ENCODE peak calls at places on chromosome 15, in ten cellular contexts. C is Calu3, U is left lung, A is fibroblast of the aortic adventitia, B is endothelial cell of umbilical vein, O is neural progenitor cell, G is GM12865, J is progenitor cell of endocrine pancreas, V is esophagus muscularis mucosa, S is brain microvascular endothelial cell. D is an unnamed sample.

GRCh38 chr15:52698514-52698913 is 19.3 kb upstream of the ATOSA start:
- DNase-seq in C (no peak), U (no peak), A (no peak), B (no peak), O (no peak), G (no peak), J (no peak), V (no peak), S (no peak), D (no peak)

GRCh38 chr15:95826831-95827230 is 503.7 kb upstream of the NR2F2 start:
- DNase-seq in C (peak), U (no peak), A (no peak), B (no peak), O (no peak), G (peak), J (no peak), V (no peak), S (no peak), D (peak)

GRCh38 chr15:60590935-60591490 is 112.1 kb upstream of the ICE2 start:
- DNase-seq in C (peak), U (peak), A (no peak), B (peak), O (peak), G (peak), J (peak), V (no peak), S (peak), D (no peak)

GRCh38 chr15:40234783-40235182 is 4.1 kb upstream of the PAK6 start:
- DNase-seq in C (no peak), U (no peak), A (no peak), B (no peak), O (no peak), G (no peak), J (no peak), V (no peak), S (no peak), D (peak)

GRCh38 chr15:35880896-35881295 is 334.9 kb upstream of the DPH6 start:
- DNase-seq in C (no peak), U (no peak), A (no peak), B (no peak), O (no peak), G (no peak), J (no peak), V (no peak), S (no peak), D (peak)

GRCh38 chr15:81723758-81724157 is 322.1 kb downstream of the MEX3B start:
- DNase-seq in C (no peak), U (no peak), A (no peak), B (no peak), O (no peak), G (no peak), J (no peak), V (no peak), S (no peak), D (no peak)

GRCh38 chr15:64635486-64635815 is 139.9 kb downstream of the RBPMS2 start:
- DNase-seq in C (peak), U (no peak), A (peak), B (peak), O (peak), G (peak), J (no peak), V (no peak), S (peak), D (peak)

GRCh38 chr15:85477730-85478129 is 97.3 kb downstream of the AKAP13 start:
- DNase-seq in C (no peak), U (no peak), A (peak), B (peak), O (no peak), G (no peak), J (no peak), V (no peak), S (peak), D (no peak)

GRCh38 chr15:93035953-93036810 is 52.8 kb downstream of the RGMA start:
- DNase-seq in C (peak), U (peak), A (peak), B (peak), O (peak), G (peak), J (no peak), V (no peak), S (no peak), D (peak)

GRCh38 chr15:69489101-69489571 is 36.5 kb downstream of the RPLP1 start:
- DNase-seq in C (no peak), U (no peak), A (peak), B (no peak), O (no peak), G (no peak), J (no peak), V (no peak), S (no peak), D (no peak)

GRCh38 chr15:52789601-52790165 is 453 bp downstream of the ONECUT1 start:
- DNase-seq in C (no peak), U (no peak), A (peak), B (no peak), O (peak), G (peak), J (no peak), V (no peak), S (no peak), D (no peak)

GRCh38 chr15:57604502-57604901 is 12.8 kb downstream of the MYZAP start:
- DNase-seq in C (no peak), U (no peak), A (no peak), B (no peak), O (no peak), G (no peak), J (no peak), V (no peak), S (no peak), D (no peak)

GRCh38 chr15:57566840-57567239 is 24.9 kb upstream of the MYZAP start:
- DNase-seq in C (no peak), U (no peak), A (no peak), B (peak), O (no peak), G (no peak), J (no peak), V (no peak), S (no peak), D (no peak)

GRCh38 chr15:69394556-69395282 is 19.4 kb upstream of the KIF23 start:
- DNase-seq in C (peak), U (peak), A (peak), B (peak), O (peak), G (peak), J (peak), V (peak), S (peak), D (peak)

GRCh38 chr15:98653686-98654085 is 5.3 kb downstream of the IGF1R start:
- DNase-seq in C (no peak), U (no peak), A (peak), B (no peak), O (no peak), G (peak), J (no peak), V (no peak), S (no peak), D (no peak)

GRCh38 chr15:69855172-69855562 is 242.6 kb downstream of the TLE3 start:
- DNase-seq in C (no peak), U (no peak), A (no peak), B (no peak), O (no peak), G (no peak), J (no peak), V (no peak), S (no peak), D (no peak)

GRCh38 chr15:52730163-52730562 is 51.0 kb upstream of the ATOSA start:
- DNase-seq in C (peak), U (no peak), A (peak), B (peak), O (no peak), G (peak), J (no peak), V (no peak), S (no peak), D (peak)

GRCh38 chr15:57517027-57517671 is 74.6 kb upstream of the MYZAP start:
- DNase-seq in C (no peak), U (no peak), A (no peak), B (no peak), O (no peak), G (no peak), J (no peak), V (no peak), S (no peak), D (no peak)

GRCh38 chr15:94327356-94327936 is 96.1 kb downstream of the MCTP2 start:
- DNase-seq in C (peak), U (no peak), A (peak), B (peak), O (peak), G (peak), J (no peak), V (no peak), S (peak), D (peak)

GRCh38 chr15:51782357-51782896 is 31.0 kb downstream of the TMOD2 start:
- DNase-seq in C (peak), U (no peak), A (peak), B (peak), O (peak), G (peak), J (no peak), V (no peak), S (no peak), D (peak)

GRCh38 chr15:78457101-78457500 is 19.1 kb downstream of the IREB2 start:
- DNase-seq in C (no peak), U (no peak), A (peak), B (peak), O (no peak), G (no peak), J (no peak), V (no peak), S (peak), D (peak)

GRCh38 chr15:65954289-65954741 is 85.0 kb downstream of the RAB11A start:
- DNase-seq in C (peak), U (no peak), A (peak), B (peak), O (peak), G (no peak), J (no peak), V (no peak), S (no peak), D (peak)

GRCh38 chr15:91257755-91258435 is 157.8 kb downstream of the SV2B start:
- DNase-seq in C (no peak), U (no peak), A (no peak), B (no peak), O (no peak), G (no peak), J (no peak), V (no peak), S (no peak), D (no peak)

GRCh38 chr15:65832549-65833364 is 36.5 kb upstream of the RAB11A start:
- DNase-seq in C (peak), U (peak), A (peak), B (peak), O (peak), G (peak), J (peak), V (peak), S (peak), D (peak)

GRCh38 chr15:78682693-78683410 is 41.8 kb upstream of the CHRNB4 start:
- DNase-seq in C (no peak), U (no peak), A (no peak), B (no peak), O (no peak), G (no peak), J (no peak), V (no peak), S (no peak), D (no peak)

GRCh38 chr15:88690331-88690730 is 51.5 kb downstream of the ISG20 start:
- DNase-seq in C (no peak), U (no peak), A (no peak), B (no peak), O (no peak), G (no peak), J (no peak), V (no peak), S (no peak), D (no peak)

GRCh38 chr15:63188247-63188936 is 1.0 kb upstream of the RAB8B start:
- DNase-seq in C (no peak), U (no peak), A (peak), B (no peak), O (peak), G (peak), J (no peak), V (no peak), S (no peak), D (no peak)

GRCh38 chr15:90036343-90036742 is 35.2 kb downstream of the ZNF710 start:
- DNase-seq in C (no peak), U (no peak), A (no peak), B (no peak), O (peak), G (no peak), J (no peak), V (no peak), S (no peak), D (no peak)

GRCh38 chr15:63513271-63513670 is 8.9 kb downstream of the USP3 start:
- DNase-seq in C (no peak), U (no peak), A (no peak), B (no peak), O (no peak), G (no peak), J (no peak), V (no peak), S (no peak), D (no peak)

GRCh38 chr15:101056366-101057334 is 137.5 kb downstream of the LRRK1 start:
- DNase-seq in C (no peak), U (no peak), A (no peak), B (no peak), O (no peak), G (no peak), J (no peak), V (peak), S (no peak), D (no peak)

GRCh38 chr15:36400936-36401585 is 178.4 kb upstream of the CDIN1 start:
- DNase-seq in C (no peak), U (no peak), A (peak), B (no peak), O (no peak), G (no peak), J (no peak), V (no peak), S (no peak), D (no peak)

GRCh38 chr15:89822030-89822429 is 7.4 kb upstream of the ANPEP start:
- DNase-seq in C (no peak), U (no peak), A (no peak), B (no peak), O (no peak), G (peak), J (no peak), V (no peak), S (no peak), D (peak)

GRCh38 chr15:46815765-46816164 is 901.5 kb upstream of the SEMA6D start:
- DNase-seq in C (no peak), U (no peak), A (no peak), B (no peak), O (no peak), G (no peak), J (no peak), V (no peak), S (no peak), D (peak)
- TF ChIP-seq CTCF in C (no peak), U (no peak), A (no peak), B (no peak), O (no peak), G (no peak), J (no peak), V (no peak), S (no peak), D (no peak)

GRCh38 chr15:83207622-83208356 is at the start of gene HDGFL3:
- DNase-seq in C (peak), U (peak), A (peak), B (peak), O (peak), G (peak), J (peak), V (no peak), S (peak), D (peak)
- TF ChIP-seq CTCF in C (no peak), U (no peak), A (no peak), B (peak), O (no peak), G (peak), J (peak), V (no peak), S (no peak), D (peak)

DNA sequence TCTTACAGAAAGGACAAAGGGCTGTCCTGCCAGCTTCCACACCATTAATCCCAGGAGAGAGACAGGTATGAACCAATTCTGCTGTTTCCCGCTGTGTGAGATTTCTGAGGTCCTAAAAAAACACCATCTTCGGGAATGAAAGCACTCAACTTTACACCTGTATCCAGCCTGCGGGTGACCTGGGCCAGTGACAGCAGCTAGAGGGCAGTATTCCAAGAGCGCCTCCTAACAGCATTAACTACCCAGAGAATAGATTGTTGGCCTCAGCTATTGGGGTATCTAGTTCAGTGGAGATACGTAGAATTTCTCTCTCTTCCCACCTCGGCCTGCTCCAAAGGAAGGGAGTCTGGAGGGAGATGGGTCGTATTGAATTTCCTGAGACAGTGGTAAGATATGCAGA is 55.1 kb downstream of the WDR76 start:
- DNase-seq in C (no peak), U (no peak), A (no peak), B (peak), O (peak), G (peak), J (no peak), V (no peak), S (no peak), D (peak)
- TF ChIP-seq CTCF in C (no peak), U (no peak), A (peak), B (peak), O (peak), G (peak), J (peak), V (no peak), S (peak), D (peak)

GRCh38 chr15:49521802-49522201 is 98.8 kb downstream of the FGF7 start:
- DNase-seq in C (no peak), U (no peak), A (no peak), B (no peak), O (no peak), G (peak), J (no peak), V (no peak), S (peak), D (peak)
- TF ChIP-seq CTCF in C (no peak), U (no peak), A (peak), B (no peak), O (no peak), G (peak), J (peak), V (peak), S (peak), D (no peak)

GRCh38 chr15:28021281-28022039 is 77.7 kb downstream of the OCA2 start:
- DNase-seq in C (peak), U (peak), A (no peak), B (no peak), O (peak), G (peak), J (no peak), V (peak), S (peak), D (no peak)
- TF ChIP-seq CTCF in C (no peak), U (no peak), A (no peak), B (no peak), O (peak), G (no peak), J (peak), V (peak), S (peak), D (no peak)